ENCODE peak calls at places on chromosomes 3 and 15, in eight cellular contexts. L is upper lobe of right lung; H is HFFc6; O is GM12865; T is stimulated activated CD4-positive, alpha-beta T cell treated with anti-CD3 and anti-CD28 coated beads, Interleukin-1b, Interleukin-23, amount 100 ng/mL, for 24 hours; S is A172; R is ELR; E is BJ. A is an unnamed sample.

GRCh38 chr3:56799251-56799882 is 2.4 kb downstream of the ARHGEF3 start:
- DNase-seq in R (peak; percentile 72), H (peak; percentile 56), S (peak; percentile 53), L (no peak), E (no peak), T (no peak), O (peak; percentile 82), A (no peak)

GRCh38 chr3:41307065-41307464 is 107.8 kb downstream of the CTNNB1 start:
- DNase-seq in O (no peak), L (no peak), T (no peak), S (no peak), H (no peak), R (no peak), E (no peak), A (no peak)

GRCh38 chr3:105277656-105278055 is 89.1 kb upstream of the ALCAM start:
- DNase-seq in L (no peak), E (no peak), S (peak; percentile 35), R (peak; percentile 59), O (no peak), T (no peak), H (peak; percentile 13), A (no peak)

GRCh38 chr3:37086918-37087317 is 87.5 kb downstream of the LRRFIP2 start:
- DNase-seq in T (no peak), R (peak; percentile 20), H (no peak), E (no peak), S (peak; percentile 38), L (no peak), O (no peak), A (no peak)

GRCh38 chr3:128932516-128933212 is 53.2 kb downstream of the ACAD9 start:
- DNase-seq in E (no peak), R (no peak), S (no peak), O (no peak), H (no peak), T (no peak), L (no peak), A (no peak)

GRCh38 chr15:86725628-86726027 is 646.0 kb downstream of the AGBL1 start:
- DNase-seq in E (no peak), S (no peak), T (no peak), H (no peak), L (no peak), R (no peak), O (no peak), A (no peak)

GRCh38 chr3:107641572-107642307 is 119.0 kb downstream of the BBX start:
- DNase-seq in O (peak; percentile 20), E (no peak), R (no peak), H (peak; percentile 44), T (no peak), L (no peak), S (no peak), A (no peak)

GRCh38 chr3:115784739-115785571 is 161.6 kb downstream of the GAP43 start:
- DNase-seq in R (peak; percentile 58), H (peak; percentile 74), L (no peak), T (no peak), O (peak; percentile 4), S (peak; percentile 51), E (peak; percentile 95), A (no peak)

GRCh38 chr3:68973635-68974034 is 39.8 kb downstream of the EOGT start:
- DNase-seq in T (no peak), R (peak; percentile 1), L (no peak), O (peak; percentile 6), E (no peak), H (no peak), S (no peak), A (no peak)

GRCh38 chr3:32872487-32873382 is 54.9 kb downstream of the TRIM71 start:
- DNase-seq in S (no peak), E (peak; percentile 8), R (no peak), O (no peak), L (peak; percentile 80), T (no peak), H (peak; percentile 2), A (no peak)

GRCh38 chr3:13762931-13763330 is 116.9 kb downstream of the WNT7A start:
- DNase-seq in T (no peak), O (no peak), R (no peak), S (no peak), L (no peak), H (no peak), E (no peak), A (no peak)

A was measured in GM12891.